ENCODE peak calls at places on chromosomes 4 and X, in nine cellular contexts. S, Z, A, V, M, P, X, L and K are unnamed samples.

GRCh38 chrX:1391707-1392375 is at the start of gene SLC25A6:
- DNase-seq in S (peak; percentile 97), Z (peak; percentile 99), A (peak; percentile 78), V (peak; percentile 100), M (peak; percentile 96), P (peak; percentile 100), X (peak; percentile 100), L (peak; percentile 92), K (peak; percentile 96)

GRCh38 chrX:16559206-16559619 is 90.7 kb upstream of the S100G start:
- DNase-seq in S (no peak), Z (no peak), A (peak; percentile 43), V (no peak), M (no peak), P (no peak), X (no peak), L (no peak), K (no peak)

GRCh38 chr4:83387922-83388676 is 53.5 kb upstream of the HPSE start:
- DNase-seq in S (no peak), Z (no peak), A (no peak), V (no peak), M (no peak), P (no peak), X (no peak), L (no peak), K (no peak)

GRCh38 chrX:136752796-136753195 is 27.9 kb downstream of the ARHGEF6 start:
- DNase-seq in S (no peak), Z (no peak), A (no peak), V (no peak), M (peak; percentile 12), P (no peak), X (no peak), L (no peak), K (no peak)

GRCh38 chr4:186132577-186133277 is 28.2 kb downstream of the FAM149A start:
- DNase-seq in S (peak; percentile 20), Z (no peak), A (no peak), V (peak; percentile 59), M (peak; percentile 77), P (no peak), X (no peak), L (no peak), K (peak; percentile 52)

GRCh38 chr4:165926307-165926706 is 53.3 kb downstream of the TLL1 start:
- DNase-seq in S (no peak), Z (no peak), A (no peak), V (no peak), M (no peak), P (no peak), X (no peak), L (no peak), K (no peak)

GRCh38 chr4:104064650-104065577 is 345.1 kb upstream of the TACR3 start:
- DNase-seq in S (peak; percentile 20), Z (no peak), A (no peak), V (peak; percentile 59), M (peak; percentile 12), P (peak; percentile 11), X (peak; percentile 23), L (no peak), K (peak; percentile 72)

GRCh38 chr4:80492761-80493160 is 157.2 kb downstream of the CFAP299 start:
- DNase-seq in S (peak; percentile 20), Z (peak; percentile 76), A (no peak), V (no peak), M (no peak), P (no peak), X (no peak), L (no peak), K (no peak)

GRCh38 chr4:186472948-186473347 is 82.4 kb downstream of the MTNR1A start:
- DNase-seq in S (peak; percentile 7), Z (no peak), A (peak; percentile 11), V (peak; percentile 32), M (no peak), P (no peak), X (no peak), L (peak; percentile 6), K (peak; percentile 56)

GRCh38 chr4:125639182-125639621 is 324.4 kb downstream of the FAT4 start:
- DNase-seq in S (no peak), Z (no peak), A (no peak), V (peak; percentile 68), M (no peak), P (no peak), X (no peak), L (no peak), K (no peak)

GRCh38 chrX:48945517-48946348 is 11.7 kb downstream of the OTUD5 start:
- DNase-seq in S (peak; percentile 27), Z (peak; percentile 78), A (no peak), V (peak; percentile 49), M (peak; percentile 37), P (peak; percentile 62), X (peak; percentile 58), L (peak; percentile 4), K (peak; percentile 47)

GRCh38 chrX:133658244-133658911 is 243.1 kb upstream of the GPC4 start:
- DNase-seq in S (no peak), Z (no peak), A (no peak), V (no peak), M (no peak), P (no peak), X (no peak), L (no peak), K (no peak)

GRCh38 chr4:73917081-73917501 is 47.9 kb downstream of the CXCL1 start:
- DNase-seq in S (peak; percentile 95), Z (no peak), A (peak; percentile 94), V (no peak), M (peak; percentile 89), P (no peak), X (no peak), L (peak; percentile 86), K (peak; percentile 92)

GRCh38 chr4:179352221-179352620 is 1910.0 kb upstream of the AGA start:
- DNase-seq in S (no peak), Z (no peak), A (no peak), V (no peak), M (no peak), P (no peak), X (no peak), L (no peak), K (no peak)

GRCh38 chrX:40237745-40238178 is 140.0 kb upstream of the BCOR start:
- DNase-seq in S (no peak), Z (no peak), A (no peak), V (no peak), M (no peak), P (no peak), X (no peak), L (no peak), K (no peak)

GRCh38 chr4:138634915-138635314 is 380.7 kb upstream of the NOCT start:
- DNase-seq in S (no peak), Z (no peak), A (no peak), V (no peak), M (no peak), P (no peak), X (no peak), L (no peak), K (no peak)

GRCh38 chr4:138633505-138633904 is 382.1 kb upstream of the NOCT start:
- DNase-seq in S (no peak), Z (no peak), A (no peak), V (no peak), M (no peak), P (no peak), X (no peak), L (no peak), K (no peak)

GRCh38 chr4:138629669-138630068 is 385.9 kb upstream of the NOCT start:
- DNase-seq in S (no peak), Z (no peak), A (no peak), V (no peak), M (no peak), P (no peak), X (no peak), L (no peak), K (no peak)

GRCh38 chr4:138630666-138631065 is 384.9 kb upstream of the NOCT start:
- DNase-seq in S (no peak), Z (no peak), A (no peak), V (no peak), M (no peak), P (no peak), X (no peak), L (no peak), K (no peak)

DNA sequence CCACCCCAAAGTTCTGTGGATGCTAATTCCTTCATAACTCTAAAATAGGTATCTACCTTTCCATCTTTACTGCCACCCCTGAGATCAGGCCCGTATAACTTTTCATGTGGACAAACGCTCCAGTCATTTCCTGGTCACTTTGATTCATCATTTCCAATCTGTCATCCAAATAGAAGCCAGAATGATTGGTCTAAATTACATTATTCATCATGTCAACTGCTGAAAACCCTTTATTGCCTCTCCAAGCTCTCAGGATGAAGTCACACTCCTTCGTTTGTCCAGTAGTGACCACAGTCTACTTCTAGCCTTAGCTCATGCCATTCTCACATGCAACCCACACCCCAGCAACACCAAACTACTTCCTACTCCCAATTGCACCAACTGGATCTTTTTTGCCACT is 382.7 kb upstream of the NOCT start:
- DNase-seq in S (no peak), Z (no peak), A (no peak), V (no peak), M (no peak), P (no peak), X (no peak), L (no peak), K (no peak)
- TF ChIP-seq CTCF in S (no peak), Z (no peak), A (no peak), V (no peak), M (no peak), P (no peak), X (no peak), L (no peak), K (no peak)

DNA sequence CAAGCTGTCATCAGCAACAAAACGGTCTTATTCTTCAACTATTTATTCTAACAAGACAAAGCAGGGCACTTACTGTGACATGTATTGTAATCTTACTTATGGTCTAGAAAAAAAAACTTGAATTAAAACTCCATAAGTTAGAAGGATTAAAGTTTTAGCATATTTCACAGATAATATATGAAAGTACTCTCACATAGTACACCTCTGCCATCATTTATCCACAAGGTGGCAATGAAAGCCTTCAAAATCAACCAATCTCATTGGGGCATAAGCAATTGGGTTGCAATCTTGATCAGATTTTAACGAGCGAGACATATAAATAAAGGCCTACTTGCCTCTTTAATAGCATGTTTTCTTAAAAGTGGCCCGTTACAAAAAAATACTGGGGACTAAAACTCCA is 1382.9 kb downstream of the FAM133A start:
- DNase-seq in S (peak; percentile 19), Z (no peak), A (no peak), V (no peak), M (no peak), P (no peak), X (no peak), L (no peak), K (peak; percentile 54)
- TF ChIP-seq CTCF in S (peak; percentile 50), Z (no peak), A (peak; percentile 25), V (no peak), M (peak; percentile 11), P (no peak), X (no peak), L (peak; percentile 17), K (peak; percentile 33)

DNA sequence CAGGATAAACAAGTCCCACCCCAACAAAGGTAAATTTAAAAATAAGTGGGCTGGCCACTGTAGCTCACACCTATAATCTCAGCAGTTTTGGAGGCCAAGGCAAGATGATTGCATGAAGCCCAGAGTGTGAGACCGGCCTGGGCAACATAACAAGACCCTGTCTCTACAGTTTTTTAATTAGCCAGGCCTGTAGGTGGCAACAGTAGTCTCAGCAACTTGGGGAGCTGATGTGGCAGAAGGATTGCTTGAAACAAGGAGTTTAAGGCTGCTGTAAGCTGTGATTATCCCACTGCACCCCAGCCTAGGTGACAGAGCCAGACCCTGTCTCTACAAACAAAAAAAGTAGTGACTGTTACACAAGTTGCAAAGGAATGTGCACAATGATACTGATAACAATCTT is 74.6 kb upstream of the FAAH2 start:
- DNase-seq in S (peak; percentile 1), Z (no peak), A (no peak), V (no peak), M (no peak), P (no peak), X (no peak), L (no peak), K (peak; percentile 0)
- TF ChIP-seq CTCF in S (no peak), Z (no peak), A (no peak), V (no peak), M (no peak), P (no peak), X (no peak), L (no peak), K (no peak)

GRCh38 chrX:138711399-138712347 is at the start of gene FGF13:
- DNase-seq in S (no peak), Z (no peak), A (no peak), V (peak; percentile 63), M (no peak), P (no peak), X (peak; percentile 14), L (no peak), K (peak; percentile 31)
- TF ChIP-seq CTCF in S (no peak), Z (no peak), A (no peak), V (no peak), M (peak; percentile 38), P (peak; percentile 5), X (no peak), L (no peak), K (peak; percentile 19)